ENCODE peak calls at places on chromosomes 5 and 9, in four cellular contexts. J, D, U and E are unnamed samples.

GRCh38 chr5:175861337-175862130 is 9.8 kb upstream of the CPLX2 start:
- DNase-seq in J (no peak), U (no peak), D (no peak), E (no peak)

GRCh38 chr5:55134053-55134722 is 25.8 kb upstream of the GPX8 start:
- DNase-seq in D (no peak), J (no peak), U (no peak), E (no peak)

GRCh38 chr9:114606068-114606467 is 5.0 kb upstream of the TMEM268 start:
- DNase-seq in J (no peak), U (no peak), D (no peak), E (no peak)

GRCh38 chr5:68215888-68216736 is 556 bp downstream of the PIK3R1 start:
- DNase-seq in D (peak), U (peak), J (peak), E (peak)

GRCh38 chr9:99121604-99122003 is 16.7 kb downstream of the TGFBR1 start:
- DNase-seq in U (no peak), J (no peak), D (no peak), E (no peak)

GRCh38 chr5:80466669-80467485 is 21.0 kb upstream of the FAM151B start:
- DNase-seq in U (no peak), J (no peak), D (no peak), E (no peak)

GRCh38 chr5:154138701-154139100 is 51.8 kb upstream of the GALNT10 start:
- DNase-seq in D (peak), U (no peak), J (no peak), E (no peak)

GRCh38 chr5:141879941-141880738 is 1.9 kb upstream of the PCDH1 start:
- DNase-seq in J (no peak), D (no peak), U (no peak), E (no peak)

GRCh38 chr5:171521219-171521633 is 101.8 kb downstream of the FGF18 start:
- DNase-seq in D (no peak), J (no peak), U (no peak), E (no peak)

GRCh38 chr5:108728566-108729305 is 19.0 kb upstream of the FER start:
- DNase-seq in D (no peak), U (no peak), J (no peak), E (peak)

GRCh38 chr5:169280696-169281095 is 20.2 kb downstream of the SLIT3 start:
- DNase-seq in J (no peak), U (no peak), D (no peak), E (no peak)

GRCh38 chr5:169803077-169803981 is 166.3 kb downstream of the DOCK2 start:
- DNase-seq in J (no peak), U (no peak), D (peak), E (no peak)

GRCh38 chr9:79581794-79582193 is 10.0 kb downstream of the TLE4 start:
- DNase-seq in D (no peak), J (no peak), U (no peak), E (no peak)

GRCh38 chr5:149313151-149313841 is 32.0 kb upstream of the GRPEL2 start:
- DNase-seq in U (no peak), D (no peak), J (no peak), E (no peak)

GRCh38 chr9:18379073-18379811 is 94.7 kb upstream of the ADAMTSL1 start:
- DNase-seq in U (no peak), J (no peak), D (no peak), E (no peak)

GRCh38 chr5:41790038-41790776 is 80.0 kb downstream of the OXCT1 start:
- DNase-seq in J (no peak), D (no peak), U (no peak), E (no peak)

GRCh38 chr5:140038373-140038957 is 4.6 kb downstream of the NRG2 start:
- DNase-seq in J (no peak), D (no peak), U (no peak), E (no peak)

GRCh38 chr5:127313847-127314473 is 23.4 kb downstream of the MEGF10 start:
- DNase-seq in D (peak), J (peak), U (peak), E (peak)

GRCh38 chr5:150429410-150429873 is 16.7 kb upstream of the CD74 start:
- DNase-seq in J (no peak), U (no peak), D (no peak), E (no peak)

GRCh38 chr9:94973491-94973941 is 247.0 kb downstream of the AOPEP start:
- DNase-seq in U (no peak), D (no peak), J (no peak), E (no peak)

GRCh38 chr9:87887151-87887505 is 4.5 kb downstream of the SPATA31E1 start:
- DNase-seq in D (no peak), U (no peak), J (no peak), E (no peak)

GRCh38 chr5:89878140-89878570 is 531.4 kb downstream of the CETN3 start:
- DNase-seq in J (no peak), U (no peak), D (no peak), E (no peak)

GRCh38 chr9:113477058-113477457 is 13.5 kb downstream of the RGS3 start:
- DNase-seq in U (no peak), J (no peak), D (no peak), E (no peak)

GRCh38 chr5:97162045-97162444 is 19.6 kb upstream of the LIX1 start:
- DNase-seq in D (peak), J (peak), U (no peak), E (no peak)

GRCh38 chr9:77953590-77953989 is 78.0 kb downstream of the GNAQ start:
- DNase-seq in J (no peak), U (no peak), D (no peak), E (no peak)

GRCh38 chr5:32329395-32329834 is 16.7 kb upstream of the MTMR12 start:
- DNase-seq in D (peak), J (no peak), U (peak), E (no peak)